ENCODE peak calls at places on chromosomes 7 and 10, in four cellular contexts. R is astrocyte of the hippocampus, S is NCI-H1930, E is mucosa of descending colon. L is an unnamed sample.

GRCh38 chr7:3657201-3657600 is 356.1 kb downstream of the SDK1 start:
- DNase-seq in S (no peak), E (no peak), R (no peak), L (no peak)

GRCh38 chr10:31599626-31600504 is 280.8 kb downstream of the ZEB1 start:
- DNase-seq in E (no peak), S (no peak), R (no peak), L (no peak)

GRCh38 chr7:103704701-103705100 is 258.7 kb upstream of the SLC26A5 start:
- DNase-seq in R (no peak), E (no peak), S (no peak), L (no peak)

GRCh38 chr7:158828343-158829020 is 827 bp downstream of the ESYT2 start:
- DNase-seq in S (no peak), E (peak), R (peak), L (no peak)

GRCh38 chr10:43140414-43140813 is 2.2 kb downstream of the CSGALNACT2 start:
- DNase-seq in R (peak), S (no peak), E (no peak), L (peak)

GRCh38 chr10:50219646-50220045 is 31.7 kb downstream of the ASAH2 start:
- DNase-seq in E (no peak), R (no peak), S (no peak), L (no peak)

GRCh38 chr10:43678654-43679053 is 30.0 kb upstream of the ZNF32 start:
- DNase-seq in E (no peak), S (no peak), R (no peak), L (no peak)

GRCh38 chr7:135490783-135491182 is 19.1 kb downstream of the CNOT4 start:
- DNase-seq in E (no peak), S (no peak), R (peak), L (no peak)

GRCh38 chr10:128576916-128577670 is 450.9 kb upstream of the MKI67 start:
- DNase-seq in S (no peak), E (no peak), R (no peak), L (no peak)

GRCh38 chr7:146966274-146966673 is 849.7 kb downstream of the CNTNAP2 start:
- DNase-seq in R (no peak), S (no peak), E (no peak), L (no peak)

GRCh38 chr7:20831451-20831850 is 44.8 kb upstream of the SP8 start:
- DNase-seq in S (no peak), R (no peak), E (no peak), L (no peak)

GRCh38 chr7:102377-102711 is 90.0 kb upstream of the FAM20C start:
- DNase-seq in S (no peak), E (no peak), R (no peak), L (no peak)

GRCh38 chr7:28203498-28204240 is 23.1 kb upstream of the JAZF1 start:
- DNase-seq in S (no peak), R (no peak), E (no peak), L (no peak)

GRCh38 chr7:107187774-107188173 is 19.0 kb downstream of the HBP1 start:
- DNase-seq in R (no peak), S (no peak), E (no peak), L (no peak)